ENCODE peak calls at places on chromosome 2, in five cellular contexts. One of them, this sample, is unnamed.

GRCh38 chr2:128324008-128324896 is 5.6 kb upstream of the HS6ST1 start:
- DNase-seq in GM12878: no peak
- DNase-seq in K562: no peak
- DNase-seq in HepG2: no peak
- DNase-seq in HCT116: no peak
- DNase-seq in this sample: no peak

GRCh38 chr2:233440314-233440713 is 86.0 kb downstream of the DGKD start:
- DNase-seq in GM12878: no peak
- DNase-seq in K562: no peak
- DNase-seq in HepG2: no peak
- DNase-seq in HCT116: no peak
- DNase-seq in this sample: no peak

GRCh38 chr2:164479460-164479859 is 141.8 kb downstream of the GRB14 start:
- DNase-seq in GM12878: no peak
- DNase-seq in K562: no peak
- DNase-seq in HepG2: peak
- DNase-seq in HCT116: peak
- DNase-seq in this sample: no peak

GRCh38 chr2:62868947-62869346 is 163.4 kb downstream of the EHBP1 start:
- DNase-seq in GM12878: no peak
- DNase-seq in K562: no peak
- DNase-seq in HepG2: no peak
- DNase-seq in HCT116: no peak
- DNase-seq in this sample: no peak

GRCh38 chr2:73984203-73984921 is at the start of gene TET3:
- DNase-seq in GM12878: no peak
- DNase-seq in K562: peak
- DNase-seq in HepG2: no peak
- DNase-seq in HCT116: no peak
- DNase-seq in this sample: no peak

GRCh38 chr2:141611981-141612380 is 518.8 kb downstream of the LRP1B start:
- DNase-seq in GM12878: no peak
- DNase-seq in K562: no peak
- DNase-seq in HepG2: no peak
- DNase-seq in HCT116: no peak
- DNase-seq in this sample: no peak

GRCh38 chr2:234211797-234212196 is 161.3 kb downstream of the SPP2 start:
- DNase-seq in GM12878: no peak
- DNase-seq in K562: no peak
- DNase-seq in HepG2: no peak
- DNase-seq in HCT116: no peak
- DNase-seq in this sample: no peak

GRCh38 chr2:130190237-130190636 is 8.0 kb downstream of the TUBA3E start:
- DNase-seq in GM12878: no peak
- DNase-seq in K562: no peak
- DNase-seq in HepG2: no peak
- DNase-seq in HCT116: no peak
- DNase-seq in this sample: no peak

DNA sequence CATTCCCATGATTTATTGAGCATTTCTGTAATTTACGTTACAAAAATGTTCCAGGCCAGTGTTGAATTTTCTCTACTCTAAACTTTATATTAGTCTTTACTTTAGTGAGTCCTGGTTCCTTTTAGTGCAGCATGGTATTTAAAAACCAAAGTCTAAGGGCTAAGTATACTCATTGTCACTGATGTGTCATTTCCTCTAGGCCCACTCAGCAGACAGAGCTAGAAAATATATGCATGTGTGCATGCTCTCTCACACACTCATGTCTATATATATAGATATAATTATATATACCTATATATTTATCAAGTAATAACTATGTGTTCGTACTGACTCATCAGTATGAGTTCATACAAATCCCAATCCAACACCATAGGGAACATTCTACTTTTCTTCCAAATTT is 132.5 kb upstream of the SLC8A1 start:
- DNase-seq in GM12878: no peak
- DNase-seq in K562: no peak
- DNase-seq in HepG2: no peak
- DNase-seq in HCT116: no peak
- DNase-seq in this sample: no peak
- H2AFZ ChIP-seq in GM12878: no peak
- H2AFZ ChIP-seq in K562: no peak
- H2AFZ ChIP-seq in HepG2: no peak
- H2AFZ ChIP-seq in HCT116: no peak
- H2AFZ ChIP-seq in this sample: no peak

GRCh38 chr2:47010176-47010575 is 94.6 kb upstream of the MCFD2 start:
- DNase-seq in GM12878: no peak
- DNase-seq in K562: no peak
- DNase-seq in HepG2: no peak
- DNase-seq in HCT116: no peak
- DNase-seq in this sample: no peak

GRCh38 chr2:47009368-47009767 is 93.8 kb upstream of the MCFD2 start:
- DNase-seq in GM12878: no peak
- DNase-seq in K562: no peak
- DNase-seq in HepG2: no peak
- DNase-seq in HCT116: no peak
- DNase-seq in this sample: no peak

GRCh38 chr2:47007826-47008225 is 92.2 kb upstream of the MCFD2 start:
- DNase-seq in GM12878: no peak
- DNase-seq in K562: no peak
- DNase-seq in HepG2: no peak
- DNase-seq in HCT116: no peak
- DNase-seq in this sample: no peak

GRCh38 chr2:47007221-47007825 is 91.7 kb upstream of the MCFD2 start:
- DNase-seq in GM12878: no peak
- DNase-seq in K562: no peak
- DNase-seq in HepG2: no peak
- DNase-seq in HCT116: no peak
- DNase-seq in this sample: no peak

DNA sequence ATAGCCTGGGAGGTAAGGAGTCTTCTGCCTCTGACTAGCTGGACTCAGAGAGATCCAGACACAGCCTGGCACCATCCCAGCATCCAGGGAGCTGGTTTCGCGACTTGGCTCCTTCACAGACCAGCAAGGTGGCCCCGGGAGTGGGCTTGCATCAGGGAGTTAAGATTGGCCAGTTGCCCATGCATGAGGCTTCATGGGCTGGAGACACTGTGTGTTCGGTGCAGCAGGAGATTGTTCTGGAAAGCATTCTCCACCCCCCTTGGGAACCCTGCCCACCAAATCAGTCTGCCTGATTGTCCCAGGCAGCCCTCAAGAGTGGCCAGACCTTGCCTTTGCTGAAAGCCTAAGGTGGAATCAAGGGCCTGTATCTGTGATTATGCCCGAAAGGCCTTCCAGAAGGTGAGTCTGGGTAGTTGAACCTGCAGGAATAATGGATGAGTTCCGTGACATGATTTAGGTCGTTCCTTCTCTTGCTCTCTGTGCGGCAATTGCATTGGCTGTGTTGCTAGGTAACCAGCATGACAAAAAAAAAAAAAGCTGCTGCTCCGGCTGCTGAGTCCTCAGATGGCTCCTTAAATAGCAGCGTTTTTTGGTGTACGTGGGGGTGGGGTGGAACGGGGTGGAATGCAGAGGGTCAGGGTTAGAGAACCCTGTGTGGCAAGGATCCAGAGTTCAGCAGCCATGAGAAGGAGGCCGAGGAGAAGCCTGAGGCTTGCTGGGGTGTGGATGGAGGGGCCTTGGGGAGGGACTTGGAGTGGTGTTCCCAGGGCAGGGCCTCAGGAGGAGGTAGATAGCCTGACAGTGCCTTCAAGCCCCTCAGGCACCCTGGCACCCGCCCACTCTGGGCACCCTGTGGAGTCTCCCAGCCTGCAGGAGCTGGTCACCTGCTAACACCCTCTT is 93.0 kb upstream of the MCFD2 start:
- DNase-seq in GM12878: no peak
- DNase-seq in K562: no peak
- DNase-seq in HepG2: peak
- DNase-seq in HCT116: no peak
- DNase-seq in this sample: no peak
- TF ChIP-seq SP1 in GM12878: no peak
- TF ChIP-seq SP1 in K562: no peak
- TF ChIP-seq SP1 in HepG2: no peak
- TF ChIP-seq SP1 in HCT116: no peak
- TF ChIP-seq SP1 in this sample: no peak

GRCh38 chr2:110679865-110680264 is 2.0 kb upstream of the BUB1 start:
- DNase-seq in GM12878: no peak
- DNase-seq in K562: no peak
- DNase-seq in HepG2: no peak
- DNase-seq in HCT116: no peak
- DNase-seq in this sample: no peak

GRCh38 chr2:110678457-110679336 is 834 bp upstream of the BUB1 start:
- DNase-seq in GM12878: no peak
- DNase-seq in K562: peak
- DNase-seq in HepG2: no peak
- DNase-seq in HCT116: no peak
- DNase-seq in this sample: no peak

GRCh38 chr2:110677080-110677479 is 783 bp downstream of the BUB1 start:
- DNase-seq in GM12878: no peak
- DNase-seq in K562: no peak
- DNase-seq in HepG2: no peak
- DNase-seq in HCT116: no peak
- DNase-seq in this sample: no peak

GRCh38 chr2:110679337-110679707 is 1.5 kb upstream of the BUB1 start:
- DNase-seq in GM12878: no peak
- DNase-seq in K562: peak
- DNase-seq in HepG2: no peak
- DNase-seq in HCT116: no peak
- DNase-seq in this sample: no peak

DNA sequence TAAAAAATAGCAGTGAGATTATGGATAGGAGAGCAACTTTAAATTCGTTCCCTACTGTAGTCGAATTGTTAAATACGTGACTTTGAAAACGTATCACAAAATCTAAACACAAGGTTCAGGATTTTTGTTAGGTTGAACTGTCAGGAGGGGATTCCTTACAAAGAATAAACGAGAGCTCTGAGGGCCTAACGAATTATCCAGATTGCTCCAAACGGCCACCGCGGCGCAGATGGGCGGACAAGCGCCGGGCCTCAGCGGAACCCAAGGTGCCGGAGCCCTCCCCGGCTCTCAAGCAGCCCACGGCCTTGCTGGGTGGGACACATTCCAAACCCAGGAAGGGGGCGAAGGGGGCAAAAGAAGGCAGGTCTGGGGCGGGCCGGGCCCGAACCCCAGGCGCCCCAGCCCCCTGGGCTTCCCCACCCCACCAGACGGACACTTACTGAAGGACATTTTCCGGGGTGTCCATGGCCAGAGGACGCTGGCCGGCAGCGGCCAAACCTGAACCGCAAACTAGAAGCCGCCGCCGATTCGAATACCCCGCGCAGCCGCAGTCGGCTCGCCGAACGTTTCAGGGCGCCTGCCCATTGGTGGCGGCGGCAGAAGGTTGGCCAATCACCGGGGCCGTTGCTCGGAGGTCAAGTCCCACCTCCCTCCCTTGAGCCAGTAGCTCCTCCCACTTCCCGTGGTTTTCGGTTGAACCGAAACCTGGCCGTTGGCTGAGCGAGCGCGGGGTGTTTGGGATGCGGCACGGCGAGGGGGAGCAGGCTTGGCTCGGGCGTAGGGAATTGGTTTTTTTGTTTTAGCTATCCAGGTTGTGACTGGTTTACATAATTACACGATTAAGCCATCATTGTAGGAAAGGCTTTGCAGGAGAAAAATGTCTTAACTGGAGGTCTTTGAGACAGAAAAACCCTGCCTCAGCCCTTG is at the start of gene BUB1:
- DNase-seq in GM12878: peak
- DNase-seq in K562: peak
- DNase-seq in HepG2: peak
- DNase-seq in HCT116: peak
- DNase-seq in this sample: peak
- H2AFZ ChIP-seq in GM12878: peak
- H2AFZ ChIP-seq in K562: peak
- H2AFZ ChIP-seq in HepG2: peak
- H2AFZ ChIP-seq in HCT116: peak
- H2AFZ ChIP-seq in this sample: peak

GRCh38 chr2:112688086-112688880 is 32.5 kb upstream of the NT5DC4 start:
- DNase-seq in GM12878: no peak
- DNase-seq in K562: no peak
- DNase-seq in HepG2: no peak
- DNase-seq in HCT116: no peak
- DNase-seq in this sample: no peak
- TF ChIP-seq SP1 in GM12878: no peak
- TF ChIP-seq SP1 in K562: no peak
- TF ChIP-seq SP1 in HepG2: no peak
- TF ChIP-seq SP1 in HCT116: peak
- TF ChIP-seq SP1 in this sample: no peak

GRCh38 chr2:11368059-11368572 is 23.7 kb upstream of the ROCK2 start:
- DNase-seq in GM12878: no peak
- DNase-seq in K562: no peak
- DNase-seq in HepG2: no peak
- DNase-seq in HCT116: no peak
- DNase-seq in this sample: no peak
- H2AFZ ChIP-seq in GM12878: no peak
- H2AFZ ChIP-seq in K562: peak
- H2AFZ ChIP-seq in HepG2: peak
- H2AFZ ChIP-seq in HCT116: no peak
- H2AFZ ChIP-seq in this sample: peak

GRCh38 chr2:101103846-101104245 is 47.3 kb downstream of the TBC1D8 start:
- DNase-seq in GM12878: no peak
- DNase-seq in K562: no peak
- DNase-seq in HepG2: no peak
- DNase-seq in HCT116: no peak
- DNase-seq in this sample: no peak

GRCh38 chr2:101108357-101108756 is 42.8 kb downstream of the TBC1D8 start:
- DNase-seq in GM12878: no peak
- DNase-seq in K562: no peak
- DNase-seq in HepG2: no peak
- DNase-seq in HCT116: no peak
- DNase-seq in this sample: no peak

GRCh38 chr2:101106453-101107181 is 44.6 kb downstream of the TBC1D8 start:
- DNase-seq in GM12878: no peak
- DNase-seq in K562: no peak
- DNase-seq in HepG2: peak
- DNase-seq in HCT116: no peak
- DNase-seq in this sample: no peak

GRCh38 chr2:101107246-101107645 is 43.9 kb downstream of the TBC1D8 start:
- DNase-seq in GM12878: no peak
- DNase-seq in K562: no peak
- DNase-seq in HepG2: no peak
- DNase-seq in HCT116: no peak
- DNase-seq in this sample: no peak

DNA sequence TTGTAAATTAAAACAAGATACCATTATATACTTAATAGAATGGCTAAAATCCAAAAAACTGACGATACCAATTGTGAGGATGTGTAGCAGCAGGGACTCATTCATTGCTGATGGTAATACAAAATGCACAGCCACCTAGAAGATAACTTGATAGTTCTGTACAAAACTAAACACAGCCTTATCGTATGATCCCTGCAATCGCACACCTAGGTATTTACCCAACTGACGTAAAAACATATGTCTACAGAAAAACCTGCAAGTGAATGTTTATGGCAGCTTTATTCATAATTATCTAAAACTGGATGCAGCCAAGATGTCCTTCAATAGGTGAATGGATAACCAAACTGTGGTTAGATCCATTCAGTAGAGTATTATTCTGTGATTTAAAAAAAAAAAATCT is 45.5 kb downstream of the TBC1D8 start:
- DNase-seq in GM12878: no peak
- DNase-seq in K562: no peak
- DNase-seq in HepG2: no peak
- DNase-seq in HCT116: no peak
- DNase-seq in this sample: no peak
- TF ChIP-seq SP1 in GM12878: no peak
- TF ChIP-seq SP1 in K562: no peak
- TF ChIP-seq SP1 in HepG2: no peak
- TF ChIP-seq SP1 in HCT116: no peak
- TF ChIP-seq SP1 in this sample: no peak

GRCh38 chr2:38658613-38659012 is 7.3 kb upstream of the GALM start:
- DNase-seq in GM12878: no peak
- DNase-seq in K562: no peak
- DNase-seq in HepG2: no peak
- DNase-seq in HCT116: no peak
- DNase-seq in this sample: no peak
- H2AFZ ChIP-seq in GM12878: no peak
- H2AFZ ChIP-seq in K562: no peak
- H2AFZ ChIP-seq in HepG2: no peak
- H2AFZ ChIP-seq in HCT116: no peak
- H2AFZ ChIP-seq in this sample: no peak

This sample was measured in H1.